ENCODE peak calls at places on chromosomes 11 and 22, in nine cellular contexts. H is CD4-positive, CD25-positive, alpha-beta regulatory T cell; B is sigmoid colon; A is GM23338; E is CD8-positive, alpha-beta T cell; F is lower lobe of right lung; I is heart right ventricle; R is cardiac muscle cell; L is H9. X is an unnamed sample.

GRCh38 chr11:100961633-100962032 is 168.0 kb downstream of the PGR start:
- DNase-seq in H (no peak), B (no peak), A (no peak), E (no peak), F (no peak), I (no peak), R (no peak), L (no peak), X (no peak)

GRCh38 chr11:83691387-83692088 is 405.4 kb upstream of the CCDC90B start:
- DNase-seq in H (no peak), B (no peak), A (no peak), E (no peak), F (no peak), I (no peak), R (peak; percentile 71), L (no peak), X (no peak)

GRCh38 chr11:92131289-92131890 is 93.2 kb upstream of the FAT3 start:
- DNase-seq in H (no peak), B (no peak), A (no peak), E (no peak), F (no peak), I (no peak), R (peak; percentile 58), L (no peak), X (no peak)

GRCh38 chr11:64372802-64373597 is 14.0 kb downstream of the RPS6KA4 start:
- DNase-seq in H (no peak), B (no peak), A (peak; percentile 60), E (no peak), F (no peak), I (no peak), R (no peak), L (peak; percentile 95), X (no peak)

GRCh38 chr11:123523539-123523938 is 93.5 kb downstream of the GRAMD1B start:
- DNase-seq in H (no peak), B (no peak), A (no peak), E (no peak), F (no peak), I (no peak), R (no peak), L (no peak), X (no peak)

GRCh38 chr11:85809881-85810280 is 1.1 kb downstream of the SYTL2 start:
- DNase-seq in H (no peak), B (no peak), A (peak; percentile 54), E (no peak), F (no peak), I (no peak), R (no peak), L (peak; percentile 53), X (no peak)

GRCh38 chr11:71338806-71339177 is 86.4 kb upstream of the SHANK2 start:
- DNase-seq in H (no peak), B (no peak), A (no peak), E (no peak), F (no peak), I (no peak), R (no peak), L (no peak), X (no peak)

GRCh38 chr11:111878385-111878765 is 590 bp downstream of the FDXACB1 start:
- DNase-seq in H (no peak), B (no peak), A (peak; percentile 39), E (no peak), F (no peak), I (no peak), R (peak; percentile 35), L (no peak), X (no peak)

GRCh38 chr22:27110985-27111451 is 453.6 kb downstream of the MIAT start:
- DNase-seq in H (no peak), B (no peak), A (peak; percentile 40), E (no peak), F (no peak), I (no peak), R (peak; percentile 76), L (peak; percentile 32), X (no peak)

GRCh38 chr11:75350743-75351540 is 519 bp downstream of the ARRB1 start:
- DNase-seq in H (peak; percentile 66), B (peak; percentile 91), A (peak; percentile 74), E (no peak), F (peak; percentile 81), I (peak; percentile 57), R (peak; percentile 24), L (peak; percentile 70), X (peak; percentile 84)

GRCh38 chr11:96101146-96101545 is 177.2 kb upstream of the MTMR2 start:
- DNase-seq in H (no peak), B (no peak), A (no peak), E (no peak), F (no peak), I (no peak), R (peak; percentile 45), L (no peak), X (no peak)
- H3K4me1 ChIP-seq in H (peaks cover 5% of the 10 kb centered on the region), B (peaks cover 44% of the 10 kb centered on the region), A (peaks cover 5% of the 10 kb centered on the region), E (peaks cover 8% of the 10 kb centered on the region), F (peaks cover 50% of the 10 kb centered on the region), I (peaks cover 8% of the 10 kb centered on the region), R (no peaks in the 10 kb centered on the region), L (peaks cover 6% of the 10 kb centered on the region), X (peaks cover 36% of the 10 kb centered on the region)

DNA sequence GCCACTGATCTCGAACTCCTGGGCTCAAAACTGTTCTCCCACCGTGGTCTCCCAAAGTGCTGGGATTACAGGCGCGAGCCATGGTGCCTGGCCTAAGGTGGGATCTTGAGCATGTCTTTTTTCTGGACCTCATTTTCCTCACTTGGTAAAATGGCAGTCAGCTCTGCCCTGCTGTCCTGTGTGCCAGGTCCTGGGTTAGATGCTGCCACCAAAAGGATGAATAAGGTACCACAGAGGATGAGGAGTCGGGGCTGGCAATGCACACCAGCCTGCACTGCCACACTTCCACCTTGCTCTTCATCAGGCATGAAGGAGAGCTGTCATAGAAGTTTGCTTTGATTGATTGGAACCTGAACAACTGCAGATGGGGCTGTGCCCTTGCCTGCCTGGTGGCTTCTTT is 32.3 kb downstream of the ACO2 start:
- DNase-seq in H (peak; percentile 51), B (no peak), A (peak; percentile 53), E (no peak), F (no peak), I (no peak), R (no peak), L (no peak), X (no peak)
- H3K27me3 ChIP-seq in H (no peaks in the 10 kb centered on the region), B (no peaks in the 10 kb centered on the region), A (no peaks in the 10 kb centered on the region), E (no peaks in the 10 kb centered on the region), F (no peaks in the 10 kb centered on the region), I (no peaks in the 10 kb centered on the region), R (no peaks in the 10 kb centered on the region), L (no peaks in the 10 kb centered on the region), X (no peaks in the 10 kb centered on the region)

DNA sequence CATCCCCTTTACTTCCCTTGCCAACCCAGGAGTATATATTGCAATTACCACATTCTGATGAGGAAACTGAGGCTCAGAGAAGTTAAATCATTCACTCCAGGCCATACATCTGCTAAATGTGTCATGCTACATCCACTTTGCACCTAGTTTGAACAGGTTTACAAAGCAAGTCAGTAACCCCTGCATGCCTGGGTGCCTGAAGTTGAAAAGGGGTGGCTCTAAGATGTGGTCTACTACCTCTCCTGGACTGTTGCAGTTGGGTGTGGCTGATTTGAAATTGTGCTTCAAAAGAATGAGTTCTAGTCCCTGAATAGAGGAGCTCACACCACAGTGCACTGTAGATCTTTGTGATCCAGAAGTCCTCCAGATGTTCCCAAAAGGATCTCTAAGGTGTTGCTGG is 23.7 kb downstream of the FLI1 start:
- DNase-seq in H (peak; percentile 59), B (no peak), A (no peak), E (no peak), F (no peak), I (no peak), R (no peak), L (no peak), X (no peak)
- H3K4me1 ChIP-seq in H (peaks cover 96% of the 10 kb centered on the region), B (peaks cover 47% of the 10 kb centered on the region), A (peaks cover 67% of the 10 kb centered on the region), E (peaks cover 97% of the 10 kb centered on the region), F (peaks cover 94% of the 10 kb centered on the region), I (peaks cover 67% of the 10 kb centered on the region), R (peaks cover 19% of the 10 kb centered on the region), L (peaks cover 24% of the 10 kb centered on the region), X (peaks cover 94% of the 10 kb centered on the region)

GRCh38 chr22:44758970-44759365 is 6.6 kb downstream of the ARHGAP8 start:
- DNase-seq in H (no peak), B (no peak), A (no peak), E (no peak), F (no peak), I (no peak), R (no peak), L (no peak), X (no peak)
- H3K27me3 ChIP-seq in H (peaks cover 6% of the 10 kb centered on the region), B (peaks cover 23% of the 10 kb centered on the region), A (no peaks in the 10 kb centered on the region), E (peaks cover 2% of the 10 kb centered on the region), F (peaks cover 10% of the 10 kb centered on the region), I (no peaks in the 10 kb centered on the region), R (no peaks in the 10 kb centered on the region), L (no peaks in the 10 kb centered on the region), X (peaks cover 8% of the 10 kb centered on the region)

GRCh38 chr22:43736651-43737050 is 75.5 kb downstream of the EFCAB6 start:
- DNase-seq in H (no peak), B (no peak), A (no peak), E (no peak), F (no peak), I (no peak), R (no peak), L (no peak), X (no peak)
- H3K4me1 ChIP-seq in H (no peaks in the 10 kb centered on the region), B (no peaks in the 10 kb centered on the region), A (peaks cover 12% of the 10 kb centered on the region), E (no peaks in the 10 kb centered on the region), F (no peaks in the 10 kb centered on the region), I (no peaks in the 10 kb centered on the region), R (peaks cover 15% of the 10 kb centered on the region), L (no peaks in the 10 kb centered on the region), X (no peaks in the 10 kb centered on the region)

DNA sequence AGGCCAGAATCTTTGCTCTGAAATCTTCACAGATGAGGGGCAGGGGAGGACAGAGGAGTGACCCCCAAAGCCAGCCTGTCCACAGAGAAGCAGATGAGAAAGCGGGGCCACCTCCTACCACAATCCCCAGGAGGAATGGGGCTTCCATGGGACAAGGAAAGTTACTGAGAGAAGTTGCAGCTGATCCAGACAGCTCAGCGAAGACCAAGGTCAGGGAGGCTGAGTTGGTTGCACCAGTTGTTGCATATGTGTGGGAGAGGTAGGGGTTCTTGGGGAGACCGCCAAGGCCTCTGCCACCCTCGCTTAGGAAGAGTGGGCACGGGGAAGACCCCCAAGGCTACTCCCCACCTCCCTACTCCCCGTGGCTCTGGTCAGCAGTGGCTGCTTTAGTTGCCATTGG is 81.6 kb upstream of the EIF3D start:
- DNase-seq in H (no peak), B (no peak), A (no peak), E (no peak), F (no peak), I (no peak), R (no peak), L (no peak), X (no peak)
- H3K27me3 ChIP-seq in H (peaks cover 8% of the 10 kb centered on the region), B (peaks cover 37% of the 10 kb centered on the region), A (no peaks in the 10 kb centered on the region), E (no peaks in the 10 kb centered on the region), F (peaks cover 51% of the 10 kb centered on the region), I (no peaks in the 10 kb centered on the region), R (no peaks in the 10 kb centered on the region), L (no peaks in the 10 kb centered on the region), X (peaks cover 55% of the 10 kb centered on the region)